ENCODE peak calls at places on chromosome 19, in six cellular contexts. B, F, N, J, X and T are unnamed samples.

GRCh38 chr19:2711937-2712205 is 9.3 kb downstream of the DIRAS1 start:
- DNase-seq in B (no peak), F (no peak), N (no peak), J (no peak), X (no peak), T (no peak)

GRCh38 chr19:51971624-51972023 is 15.0 kb downstream of the ZNF350 start:
- DNase-seq in B (no peak), F (no peak), N (no peak), J (no peak), X (no peak), T (no peak)

GRCh38 chr19:49896863-49897621 is at the start of gene IL4I1:
- DNase-seq in B (no peak), F (no peak), N (no peak), J (no peak), X (peak), T (peak)

GRCh38 chr19:48351341-48351752 is 12.4 kb downstream of the TMEM143 start:
- DNase-seq in B (no peak), F (no peak), N (peak), J (peak), X (peak), T (peak)

GRCh38 chr19:51427220-51427619 is 9.8 kb upstream of the SIGLEC10 start:
- DNase-seq in B (no peak), F (no peak), N (peak), J (no peak), X (no peak), T (no peak)

GRCh38 chr19:40223135-40223822 is 3.2 kb downstream of the CCNP start:
- DNase-seq in B (no peak), F (no peak), N (no peak), J (peak), X (no peak), T (peak)

GRCh38 chr19:46241676-46242075 is 12.1 kb downstream of the IGFL1 start:
- DNase-seq in B (no peak), F (no peak), N (no peak), J (no peak), X (no peak), T (no peak)

GRCh38 chr19:57620673-57621348 is 6.8 kb downstream of the ZNF134 start:
- DNase-seq in B (no peak), F (no peak), N (no peak), J (no peak), X (no peak), T (no peak)

GRCh38 chr19:58203814-58204475 is 21.1 kb downstream of the ZNF274 start:
- DNase-seq in B (no peak), F (no peak), N (no peak), J (no peak), X (no peak), T (no peak)

GRCh38 chr19:49403404-49404187 is 15.5 kb downstream of the KASH5 start:
- DNase-seq in B (no peak), F (no peak), N (no peak), J (peak), X (no peak), T (no peak)

GRCh38 chr19:47652285-47652684 is 43.4 kb downstream of the BICRA start:
- DNase-seq in B (no peak), F (no peak), N (no peak), J (no peak), X (no peak), T (no peak)

GRCh38 chr19:14758816-14759215 is 19.5 kb downstream of the ADGRE2 start:
- DNase-seq in B (no peak), F (no peak), N (no peak), J (peak), X (no peak), T (no peak)

GRCh38 chr19:28828276-28828870 is 384.6 kb downstream of the UQCRFS1 start:
- DNase-seq in B (no peak), F (no peak), N (no peak), J (no peak), X (no peak), T (no peak)

GRCh38 chr19:41882568-41883462 is at the start of gene ARHGEF1:
- DNase-seq in B (no peak), F (no peak), N (no peak), J (peak), X (peak), T (peak)

GRCh38 chr19:47511128-47511517 is 3.7 kb downstream of the NAPA start:
- DNase-seq in B (no peak), F (no peak), N (peak), J (no peak), X (no peak), T (no peak)

GRCh38 chr19:41064974-41065569 is 23.2 kb upstream of the CYP2A13 start:
- DNase-seq in B (no peak), F (no peak), N (no peak), J (peak), X (no peak), T (no peak)

GRCh38 chr19:48558018-48558684 is 6.2 kb downstream of the SULT2B1 start:
- DNase-seq in B (peak), F (no peak), N (peak), J (peak), X (no peak), T (peak)

GRCh38 chr19:19059837-19060611 is 3.8 kb upstream of the SLC25A42 start:
- DNase-seq in B (no peak), F (no peak), N (no peak), J (no peak), X (no peak), T (no peak)

GRCh38 chr19:33927789-33928457 is 131.3 kb downstream of the KCTD15 start:
- DNase-seq in B (no peak), F (no peak), N (no peak), J (no peak), X (no peak), T (no peak)

GRCh38 chr19:47469419-47469700 is 2.3 kb downstream of the SLC8A2 start:
- DNase-seq in B (no peak), F (no peak), N (no peak), J (no peak), X (no peak), T (no peak)

GRCh38 chr19:16032509-16033135 is 43.7 kb upstream of the TPM4 start:
- DNase-seq in B (no peak), F (no peak), N (no peak), J (no peak), X (no peak), T (no peak)

GRCh38 chr19:46736544-46737274 is 9.1 kb upstream of the FKRP start:
- DNase-seq in B (no peak), F (no peak), N (peak), J (no peak), X (no peak), T (no peak)

GRCh38 chr19:33000910-33001309 is 28.9 kb downstream of the FAAP24 start:
- DNase-seq in B (no peak), F (no peak), N (no peak), J (no peak), X (no peak), T (no peak)

GRCh38 chr19:38047048-38047435 is 140.0 kb downstream of the SIPA1L3 start:
- DNase-seq in B (no peak), F (no peak), N (no peak), J (no peak), X (no peak), T (no peak)
- H3K27ac ChIP-seq in B (no peak), F (no peak), N (no peak), J (no peak), X (peak), T (peak)

GRCh38 chr19:12825259-12826131 is 8.9 kb downstream of the RTBDN start:
- DNase-seq in B (no peak), F (no peak), N (no peak), J (peak), X (no peak), T (no peak)
- TF ChIP-seq CTCF in B (no peak), F (no peak), N (peak), J (peak), X (peak), T (peak)

DNA sequence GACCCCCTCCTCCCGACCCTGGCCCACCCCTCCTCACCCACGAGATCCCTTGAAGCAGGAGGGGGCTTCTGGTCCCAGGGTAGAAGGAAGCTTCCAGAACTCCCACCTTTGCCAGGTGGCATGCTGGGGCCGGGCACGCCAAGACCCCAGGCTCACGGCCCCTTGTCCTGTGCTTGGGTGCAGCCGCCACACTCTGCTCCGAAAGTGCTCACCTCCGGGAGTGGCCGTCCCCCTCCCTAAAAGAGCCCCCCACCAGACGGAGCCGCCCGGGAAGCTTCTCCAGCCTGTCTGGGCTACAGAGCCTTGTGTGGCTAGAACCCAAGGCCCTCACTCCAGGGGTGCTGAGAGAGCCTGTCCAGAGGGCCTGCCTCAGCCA is 1.8 kb upstream of the EFNA2 start:
- DNase-seq in B (no peak), F (no peak), N (no peak), J (no peak), X (no peak), T (no peak)
- H3K27ac ChIP-seq in B (no peak), F (no peak), N (no peak), J (no peak), X (no peak), T (peak)

GRCh38 chr19:31497709-31498108 is 148.5 kb upstream of the TSHZ3 start:
- DNase-seq in B (no peak), F (no peak), N (no peak), J (no peak), X (no peak), T (no peak)
- TF ChIP-seq CTCF in B (no peak), F (no peak), N (no peak), J (no peak), X (no peak), T (no peak)

GRCh38 chr19:17450264-17451075 is 2.0 kb upstream of the TMEM221 start:
- DNase-seq in B (peak), F (no peak), N (peak), J (peak), X (no peak), T (no peak)
- H3K27ac ChIP-seq in B (peak), F (no peak), N (peak), J (peak), X (no peak), T (no peak)

GRCh38 chr19:12970070-12970820 is 869 bp downstream of the DAND5 start:
- DNase-seq in B (no peak), F (no peak), N (no peak), J (no peak), X (no peak), T (no peak)

GRCh38 chr19:12975221-12975756 is 5.9 kb downstream of the DAND5 start:
- DNase-seq in B (no peak), F (no peak), N (no peak), J (no peak), X (no peak), T (no peak)

GRCh38 chr19:12973236-12973635 is 3.9 kb downstream of the DAND5 start:
- DNase-seq in B (no peak), F (no peak), N (no peak), J (no peak), X (no peak), T (no peak)

GRCh38 chr19:12969292-12969988 is at the start of gene DAND5:
- DNase-seq in B (no peak), F (no peak), N (peak), J (no peak), X (no peak), T (no peak)

GRCh38 chr19:12974301-12975220 is 5.2 kb downstream of the DAND5 start:
- DNase-seq in B (no peak), F (no peak), N (no peak), J (no peak), X (no peak), T (no peak)
- TF ChIP-seq CTCF in B (no peak), F (no peak), N (no peak), J (no peak), X (no peak), T (no peak)

GRCh38 chr19:31286491-31286890 is 62.7 kb downstream of the TSHZ3 start:
- DNase-seq in B (no peak), F (no peak), N (no peak), J (no peak), X (no peak), T (no peak)
- H3K27ac ChIP-seq in B (no peak), F (no peak), N (no peak), J (no peak), X (no peak), T (no peak)

GRCh38 chr19:7328647-7329046 is 20.1 kb upstream of the ARHGEF18 start:
- DNase-seq in B (no peak), F (no peak), N (no peak), J (no peak), X (no peak), T (no peak)
- TF ChIP-seq CTCF in B (no peak), F (no peak), N (no peak), J (peak), X (peak), T (no peak)